ENCODE peak calls at places on chromosomes 6 and 20, in four cellular contexts. Z is HFFc6, T is activated T-cell treated with anti-CD3 and anti-CD28 coated beads for 1 hour, C is HS-5. Y is an unnamed sample.

GRCh38 chr6:156976144-156977088 is 199.2 kb downstream of the ARID1B start:
- DNase-seq in Z (no peak), C (no peak), T (no peak), Y (no peak)

GRCh38 chr20:53869466-53870258 is 200.7 kb downstream of the BCAS1 start:
- DNase-seq in C (peak; percentile 99), Z (peak; percentile 53), T (peak; percentile 60), Y (peak; percentile 31)

GRCh38 chr20:57594092-57594911 is 25.9 kb downstream of the ZBP1 start:
- DNase-seq in C (no peak), T (peak; percentile 44), Z (no peak), Y (peak; percentile 76)

GRCh38 chr20:63465380-63466249 is 6.8 kb downstream of the KCNQ2 start:
- DNase-seq in Z (no peak), T (no peak), C (no peak), Y (no peak)

GRCh38 chr20:51534764-51535386 is 7.6 kb downstream of the NFATC2 start:
- DNase-seq in C (no peak), T (no peak), Z (no peak), Y (no peak)

GRCh38 chr6:51467231-51467952 is 620.0 kb downstream of the PKHD1 start:
- DNase-seq in C (no peak), T (no peak), Z (no peak), Y (no peak)

GRCh38 chr20:35174458-35175216 is 2.8 kb downstream of the PROCR start:
- DNase-seq in T (no peak), C (no peak), Z (no peak), Y (peak; percentile 31)

GRCh38 chr6:108745664-108746336 is 102.4 kb upstream of the ARMC2 start:
- DNase-seq in T (no peak), Z (no peak), C (no peak), Y (no peak)

GRCh38 chr20:4165984-4166725 is 150.8 kb upstream of the RNF24 start:
- DNase-seq in C (no peak), Z (no peak), T (no peak), Y (no peak)

Y was measured in psoas muscle.